ENCODE peak calls at places on chromosomes 13 and 19, in seven cellular contexts. F is iPS-NIHi11; V is IMR-90; L is substantia nigra; M is glomerular endothelial cell; U is NCI-H1105; G is stimulated activated CD8-positive, alpha-beta memory T cell treated with anti-CD3 and anti-CD28 coated beads, Interleukin-4, amount 100 ng/mL, for 24 hours. X is an unnamed sample.

GRCh38 chr13:45278096-45278645 is 62.8 kb downstream of the TPT1 start:
- DNase-seq in V (no peak), U (no peak), M (no peak), G (no peak), L (peak), F (no peak), X (no peak)

GRCh38 chr19:18428837-18429674 is 8.9 kb downstream of the ISYNA1 start:
- DNase-seq in G (peak), U (peak), M (no peak), F (peak), L (peak), V (peak), X (peak)

GRCh38 chr19:49565261-49565660 is 15.1 kb downstream of the NOSIP start:
- DNase-seq in G (no peak), L (no peak), V (no peak), F (no peak), M (no peak), U (no peak), X (no peak)

GRCh38 chr13:114142640-114143490 is 10.4 kb upstream of the RASA3 start:
- DNase-seq in F (no peak), U (peak), M (no peak), G (no peak), L (no peak), V (peak), X (no peak)

GRCh38 chr13:20231839-20232555 is at the start of gene GJB6:
- DNase-seq in F (peak), M (no peak), L (no peak), U (peak), V (no peak), G (peak), X (no peak)

GRCh38 chr19:51111606-51112005 is 3.4 kb upstream of the CTU1 start:
- DNase-seq in F (no peak), M (no peak), U (no peak), G (no peak), V (no peak), L (no peak), X (no peak)

GRCh38 chr13:67303661-67304333 is 73.7 kb upstream of the PCDH9 start:
- DNase-seq in U (no peak), M (no peak), L (no peak), V (no peak), F (no peak), G (no peak), X (no peak)

GRCh38 chr13:48578516-48579166 is 45.8 kb upstream of the RCBTB2 start:
- DNase-seq in L (no peak), V (no peak), U (no peak), F (no peak), G (no peak), M (no peak), X (no peak)

GRCh38 chr13:45042539-45042938 is 53.2 kb downstream of the GPALPP1 start:
- DNase-seq in F (no peak), U (no peak), G (no peak), L (no peak), M (no peak), V (no peak), X (no peak)

GRCh38 chr13:101915755-101916107 is 463.3 kb downstream of the ITGBL1 start:
- DNase-seq in U (peak), M (no peak), V (no peak), G (no peak), L (no peak), F (peak), X (no peak)

GRCh38 chr13:93521307-93521706 is 294.7 kb downstream of the GPC6 start:
- DNase-seq in F (no peak), L (no peak), M (no peak), G (no peak), V (no peak), U (no peak), X (no peak)

GRCh38 chr19:18858906-18859646 is 27.3 kb downstream of the UPF1 start:
- DNase-seq in M (no peak), G (no peak), U (no peak), L (peak), V (no peak), F (no peak), X (no peak)

GRCh38 chr19:1591421-1592022 is 1.1 kb downstream of the MBD3 start:
- DNase-seq in F (peak), V (no peak), M (no peak), L (peak), U (peak), G (no peak), X (no peak)

GRCh38 chr13:22128413-22129198 is 457.7 kb downstream of the FGF9 start:
- DNase-seq in L (no peak), V (peak), U (no peak), F (no peak), G (no peak), M (no peak), X (no peak)

GRCh38 chr13:110250258-110250891 is 56.6 kb downstream of the COL4A1 start:
- DNase-seq in M (no peak), U (no peak), L (no peak), V (peak), G (no peak), F (no peak), X (no peak)

GRCh38 chr19:36488816-36489138 is 584 bp downstream of the ZNF566 start:
- DNase-seq in V (no peak), L (peak), F (peak), U (no peak), G (peak), M (no peak), X (peak)

GRCh38 chr19:4909897-4910593 is 744 bp downstream of the UHRF1 start:
- DNase-seq in G (peak), F (peak), L (peak), M (no peak), V (peak), U (peak), X (peak)

GRCh38 chr19:41554902-41555301 is 21.1 kb upstream of the CEACAM21 start:
- DNase-seq in U (no peak), G (no peak), V (no peak), M (no peak), L (no peak), F (no peak), X (no peak)

GRCh38 chr13:43528992-43529391 is 257.8 kb downstream of the ENOX1 start:
- DNase-seq in V (no peak), U (no peak), G (no peak), M (no peak), F (no peak), L (no peak), X (no peak)

GRCh38 chr19:7862413-7862951 is 11.7 kb downstream of the PRR36 start:
- DNase-seq in F (peak), U (peak), M (no peak), G (peak), V (peak), L (peak), X (no peak)

GRCh38 chr13:38518328-38518727 is 168.5 kb upstream of the FREM2 start:
- DNase-seq in F (no peak), G (no peak), U (no peak), L (no peak), M (no peak), V (no peak), X (no peak)

GRCh38 chr13:46571189-46571901 is 18.4 kb downstream of the LRCH1 start:
- DNase-seq in G (no peak), L (peak), V (peak), M (no peak), U (no peak), F (no peak), X (peak)

GRCh38 chr19:52114691-52115090 is 19.1 kb upstream of the ZNF841 start:
- DNase-seq in L (no peak), U (no peak), G (no peak), V (no peak), M (no peak), F (no peak), X (no peak)

GRCh38 chr13:81686877-81687276 is 1346.0 kb upstream of the SPRY2 start:
- DNase-seq in M (no peak), F (no peak), G (no peak), U (peak), L (peak), V (no peak), X (no peak)

GRCh38 chr13:40146586-40147240 is 491.3 kb downstream of the COG6 start:
- DNase-seq in F (no peak), L (no peak), V (no peak), U (no peak), M (no peak), G (no peak), X (no peak)

GRCh38 chr13:88704600-88705275 is 1033.6 kb downstream of the SLITRK5 start:
- DNase-seq in U (no peak), M (no peak), L (no peak), G (no peak), V (no peak), F (no peak), X (no peak)

GRCh38 chr13:79946556-79946955 is 394.4 kb downstream of the SPRY2 start:
- DNase-seq in U (no peak), G (no peak), V (no peak), F (no peak), M (no peak), L (no peak), X (no peak)

GRCh38 chr13:18232994-18233782 is 948.4 kb downstream of the TUBA3C start:
- DNase-seq in F (no peak), M (no peak), L (no peak), G (no peak), V (no peak), U (no peak), X (no peak)

GRCh38 chr19:1742989-1743696 is 10.2 kb upstream of the ONECUT3 start:
- DNase-seq in M (no peak), G (no peak), V (no peak), L (no peak), F (no peak), U (no peak), X (no peak)

GRCh38 chr19:926595-927043 is 784 bp downstream of the ARID3A start:
- DNase-seq in G (no peak), F (no peak), L (peak), U (no peak), M (no peak), V (no peak), X (no peak)

GRCh38 chr19:13906525-13906904 is 514 bp downstream of the CC2D1A start:
- DNase-seq in U (no peak), L (peak), F (no peak), M (no peak), G (no peak), V (no peak), X (no peak)

GRCh38 chr19:51786651-51787494 is 8.1 kb upstream of the FPR3 start:
- DNase-seq in U (no peak), M (no peak), F (no peak), L (no peak), G (no peak), V (no peak), X (no peak)

X was measured in posterior cingulate gyrus.